ENCODE peak calls at places on chromosomes 3 and 15, in four cellular contexts. I is LoVo, A is IMR-90, Y is GM04504. J is an unnamed sample.

GRCh38 chr3:181176610-181177009 is 187.1 kb upstream of the DNAJC19 start:
- DNase-seq in I (peak), A (peak), Y (no peak), J (no peak)

GRCh38 chr15:45550436-45550835 is 27.9 kb upstream of the SLC30A4 start:
- DNase-seq in I (no peak), A (peak), Y (no peak), J (peak)

GRCh38 chr3:187975571-187976360 is 178.2 kb upstream of the LPP start:
- DNase-seq in I (peak), A (no peak), Y (no peak), J (no peak)

GRCh38 chr3:125061170-125061569 is 5.4 kb upstream of the HEG1 start:
- DNase-seq in I (no peak), A (peak), Y (peak), J (peak)

GRCh38 chr3:155217591-155217990 is 75.9 kb downstream of the STRIT1 start:
- DNase-seq in I (no peak), A (peak), Y (no peak), J (no peak)

GRCh38 chr15:81282911-81283310 is 41.0 kb downstream of the STARD5 start:
- DNase-seq in I (no peak), A (no peak), Y (no peak), J (no peak)

GRCh38 chr15:69304176-69304533 is 5.4 kb downstream of the PAQR5 start:
- DNase-seq in I (no peak), A (peak), Y (peak), J (peak)

GRCh38 chr15:25691544-25692430 is 171.3 kb downstream of the ATP10A start:
- DNase-seq in I (no peak), A (peak), Y (no peak), J (no peak)

GRCh38 chr3:184562146-184562861 is 719 bp downstream of the EPHB3 start:
- DNase-seq in I (no peak), A (no peak), Y (no peak), J (no peak)

J was measured in BJ.